ENCODE peak calls at places on chromosomes 16 and 17, in five cellular contexts. M is breast epithelium; C is stimulated activated CD8-positive, alpha-beta memory T cell treated with anti-CD3 and anti-CD28 coated beads, Interleukin-4, amount 100 ng/mL, for 1 hour; L is H1; A is iPS-NIHi11. Y is an unnamed sample.

GRCh38 chr17:43018932-43019331 is 3.3 kb downstream of the VAT1 start:
- DNase-seq in A (no peak), M (no peak), C (no peak), L (no peak), Y (no peak)

GRCh38 chr16:75494696-75495601 is at the start of gene CHST6:
- DNase-seq in M (no peak), C (no peak), L (no peak), A (peak), Y (no peak)

GRCh38 chr16:84308120-84308519 is 13.4 kb downstream of the WFDC1 start:
- DNase-seq in A (peak), L (no peak), C (no peak), M (no peak), Y (no peak)

GRCh38 chr16:10182186-10182683 is at the start of gene GRIN2A:
- DNase-seq in A (peak), M (no peak), L (no peak), C (no peak), Y (no peak)

GRCh38 chr17:49823614-49824013 is 24.3 kb downstream of the TAC4 start:
- DNase-seq in C (no peak), L (no peak), A (no peak), M (no peak), Y (no peak)

GRCh38 chr16:81586421-81586820 is 141.8 kb downstream of the CMIP start:
- DNase-seq in L (no peak), C (no peak), A (no peak), M (no peak), Y (no peak)

GRCh38 chr16:4263504-4264436 is 9.1 kb downstream of the TFAP4 start:
- DNase-seq in C (no peak), L (no peak), A (peak), M (peak), Y (peak)

GRCh38 chr17:4520881-4521600 is 22.4 kb downstream of the SPNS2 start:
- DNase-seq in M (no peak), L (no peak), C (no peak), A (no peak), Y (no peak)

GRCh38 chr16:81163671-81164070 is 67.5 kb upstream of the GCSH start:
- DNase-seq in L (no peak), C (no peak), A (no peak), M (no peak), Y (no peak)

GRCh38 chr17:77546772-77547201 is 406.0 kb downstream of the SEC14L1 start:
- DNase-seq in L (peak), M (no peak), A (peak), C (no peak), Y (no peak)

GRCh38 chr17:4940625-4941021 is 555 bp downstream of the RNF167 start:
- DNase-seq in C (no peak), M (no peak), A (no peak), L (no peak), Y (no peak)

GRCh38 chr17:45385331-45385997 is 47.2 kb downstream of the ARHGAP27 start:
- DNase-seq in M (peak), A (peak), C (peak), L (peak), Y (peak)

GRCh38 chr17:29617125-29617480 is 5.6 kb downstream of the CORO6 start:
- DNase-seq in L (no peak), C (peak), M (peak), A (peak), Y (peak)

GRCh38 chr17:70254735-70255460 is 85.6 kb downstream of the KCNJ2 start:
- DNase-seq in M (no peak), C (no peak), L (no peak), A (no peak), Y (no peak)

GRCh38 chr17:9900744-9901143 is 4.3 kb downstream of the RCVRN start:
- DNase-seq in L (no peak), C (no peak), A (no peak), M (no peak), Y (no peak)

GRCh38 chr16:72172105-72173034 is at the start of gene PMFBP1:
- DNase-seq in C (no peak), L (no peak), M (no peak), A (no peak), Y (no peak)

GRCh38 chr17:559699-560378 is 154.8 kb downstream of the VPS53 start:
- DNase-seq in A (no peak), L (no peak), M (no peak), C (no peak), Y (no peak)

GRCh38 chr17:49487202-49487601 is 7.9 kb upstream of the NGFR start:
- DNase-seq in L (no peak), C (no peak), M (no peak), A (peak), Y (no peak)

GRCh38 chr17:30332057-30332542 is 1.8 kb downstream of the TMIGD1 start:
- DNase-seq in C (no peak), A (no peak), L (no peak), M (no peak), Y (no peak)

GRCh38 chr16:78362736-78363135 is 263.3 kb downstream of the WWOX start:
- DNase-seq in C (no peak), A (no peak), L (no peak), M (no peak), Y (no peak)

GRCh38 chr16:87426423-87427215 is 34.5 kb downstream of the MAP1LC3B start:
- DNase-seq in A (peak), L (no peak), M (peak), C (no peak), Y (peak)

GRCh38 chr16:3487521-3488410 is 7.5 kb downstream of the C16orf90 start:
- DNase-seq in C (no peak), A (no peak), L (no peak), M (no peak), Y (no peak)

GRCh38 chr16:31149332-31149731 is 534 bp downstream of the PRSS36 start:
- DNase-seq in L (no peak), C (no peak), A (no peak), M (no peak), Y (no peak)

GRCh38 chr16:53159781-53160436 is 105.1 kb downstream of the CHD9 start:
- DNase-seq in A (peak), C (no peak), M (no peak), L (no peak), Y (no peak)

GRCh38 chr17:82097187-82097918 is 683 bp downstream of the FASN start:
- DNase-seq in L (no peak), C (no peak), M (no peak), A (peak), Y (no peak)

GRCh38 chr17:13478326-13478830 is 123.4 kb downstream of the HS3ST3A1 start:
- DNase-seq in L (no peak), A (no peak), C (no peak), M (no peak), Y (no peak)